ENCODE peak calls at places on chromosome 10, in seven cellular contexts. B is T-helper 2 cell treated with Interferon-gamma antibody and Interleukin-4, amounts not matched to agents 5 μg/mL and 100 μg/mL, for 36 hours; P is T-cell; I is ELR; F is fibroblast of the aortic adventitia; U is stimulated activated CD8-positive, alpha-beta memory T cell treated with anti-CD3 and anti-CD28 coated beads, Interleukin-12 subunit alpha, Interleukin-12 subunit beta, amount 100 ng/mL, for 4 hours; H is ovary. X is an unnamed sample.

GRCh38 chr10:110852897-110853296 is 18.8 kb upstream of the PDCD4 start:
- DNase-seq in P (no peak), U (no peak), F (no peak), B (no peak), H (no peak), I (no peak), X (no peak)

GRCh38 chr10:21517983-21518628 is 7.4 kb downstream of the SKIDA1 start:
- DNase-seq in P (no peak), F (peak), B (no peak), H (no peak), I (peak), U (no peak), X (no peak)

GRCh38 chr10:94397549-94398370 is 4.6 kb upstream of the TBC1D12 start:
- DNase-seq in B (no peak), H (no peak), F (peak), U (no peak), I (peak), P (no peak), X (no peak)

GRCh38 chr10:111429288-111430028 is 352.6 kb downstream of the ADRA2A start:
- DNase-seq in P (no peak), U (no peak), I (no peak), F (peak), H (no peak), B (no peak), X (no peak)

GRCh38 chr10:23344251-23344841 is at the start of gene C10orf67:
- DNase-seq in I (peak), B (no peak), F (peak), H (peak), U (no peak), P (no peak), X (peak)

GRCh38 chr10:13346280-13346819 is 1.7 kb downstream of the SEPHS1 start:
- DNase-seq in B (no peak), P (no peak), U (no peak), F (peak), I (peak), H (peak), X (no peak)

GRCh38 chr10:95517536-95518454 is 43.4 kb downstream of the SORBS1 start:
- DNase-seq in I (peak), U (no peak), P (no peak), F (peak), H (no peak), B (no peak), X (no peak)

GRCh38 chr10:1187855-1188555 is 131.8 kb downstream of the WDR37 start:
- DNase-seq in F (no peak), B (no peak), I (no peak), P (no peak), H (no peak), U (no peak), X (peak)

GRCh38 chr10:99331207-99331803 is 2.1 kb downstream of the CNNM1 start:
- DNase-seq in P (no peak), U (no peak), F (no peak), H (no peak), I (peak), B (no peak), X (peak)

GRCh38 chr10:72637398-72637857 is 11.5 kb upstream of the MICU1 start:
- DNase-seq in U (no peak), F (peak), I (peak), P (no peak), B (peak), H (no peak), X (no peak)

GRCh38 chr10:73926152-73926764 is 15.3 kb downstream of the PLAU start:
- DNase-seq in P (no peak), B (no peak), F (no peak), H (no peak), I (no peak), U (no peak), X (no peak)

GRCh38 chr10:34168429-34168828 is 646.7 kb downstream of the PARD3 start:
- DNase-seq in P (no peak), H (no peak), I (no peak), B (no peak), U (no peak), F (no peak), X (no peak)

GRCh38 chr10:93790454-93790853 is 32.7 kb downstream of the LGI1 start:
- DNase-seq in I (no peak), H (no peak), F (no peak), U (no peak), B (no peak), P (no peak), X (no peak)

GRCh38 chr10:6201511-6201975 is 1.2 kb upstream of the PFKFB3 start:
- DNase-seq in B (peak), H (peak), I (peak), U (peak), P (peak), F (peak), X (peak)

GRCh38 chr10:42981358-42982236 is 95.3 kb upstream of the RET start:
- DNase-seq in B (no peak), I (no peak), P (no peak), F (no peak), U (no peak), H (no peak), X (no peak)

GRCh38 chr10:51718804-51719291 is 19.5 kb upstream of the CSTF2T start:
- DNase-seq in I (peak), U (no peak), F (peak), B (no peak), P (no peak), H (no peak), X (no peak)

GRCh38 chr10:95906675-95907453 is 911 bp upstream of the CC2D2B start:
- DNase-seq in B (peak), F (peak), P (peak), I (peak), U (peak), H (peak), X (no peak)

GRCh38 chr10:129501652-129502436 is 34.8 kb downstream of the MGMT start:
- DNase-seq in U (no peak), H (no peak), I (no peak), P (no peak), F (no peak), B (no peak), X (no peak)

GRCh38 chr10:104735469-104735868 is 94.4 kb downstream of the SORCS3 start:
- DNase-seq in F (no peak), B (no peak), U (no peak), I (no peak), H (peak), P (no peak), X (no peak)

GRCh38 chr10:12348870-12349627 is at the start of gene CAMK1D:
- DNase-seq in U (peak), P (peak), H (peak), I (peak), B (peak), F (peak), X (peak)

GRCh38 chr10:11823122-11823988 is at the start of gene PROSER2:
- DNase-seq in F (peak), H (peak), B (peak), P (peak), I (peak), U (no peak), X (peak)

X was measured in upper lobe of left lung.